ENCODE peak calls at places on chromosomes 5 and 9, in five cellular contexts. K is NCI-H146, X is mesendoderm, F is NCI-H2081, J is small intestine. T is an unnamed sample.
A peak's percentile ranks its signal among the peaks of the same experiment; 100 is the strongest.

GRCh38 chr5:15929616-15930303 is 249.8 kb downstream of the MARCHF11 start:
- DNase-seq in K (no peak), F (no peak), J (no peak), X (peak; percentile 55), T (no peak)

GRCh38 chr9:122016789-122017188 is 76.3 kb downstream of the TTLL11 start:
- DNase-seq in X (no peak), J (no peak), K (no peak), F (no peak), T (no peak)

GRCh38 chr5:119389288-119390065 is 33.7 kb downstream of the TNFAIP8 start:
- DNase-seq in K (no peak), J (no peak), X (no peak), F (no peak), T (no peak)

GRCh38 chr5:155943516-155944407 is 383.2 kb upstream of the SGCD start:
- DNase-seq in X (peak; percentile 71), J (peak; percentile 59), K (peak; percentile 0), F (peak; percentile 85), T (peak; percentile 60)

GRCh38 chr9:127360829-127361228 is 36.1 kb upstream of the SLC2A8 start:
- DNase-seq in J (peak; percentile 9), F (no peak), X (peak; percentile 89), K (no peak), T (peak; percentile 65)

GRCh38 chr9:128550770-128551651 is 1.4 kb upstream of the SPTAN1 start:
- DNase-seq in F (no peak), K (no peak), J (no peak), X (peak; percentile 51), T (peak; percentile 25)

GRCh38 chr5:50667079-50667652 is 729 bp downstream of the PARP8 start:
- DNase-seq in J (peak; percentile 43), F (peak; percentile 43), X (peak; percentile 77), K (peak; percentile 73), T (peak; percentile 66)

GRCh38 chr5:154755361-154756202 is at the start of gene LARP1:
- DNase-seq in K (peak; percentile 64), F (peak; percentile 38), J (peak; percentile 39), X (peak; percentile 57), T (no peak)

GRCh38 chr5:81544351-81545001 is 150.5 kb upstream of the ACOT12 start:
- DNase-seq in X (no peak), K (no peak), F (no peak), J (peak; percentile 31), T (no peak)

GRCh38 chr9:98993570-98993945 is 49.9 kb downstream of the COL15A1 start:
- DNase-seq in F (no peak), K (no peak), X (no peak), J (peak; percentile 12), T (no peak)

GRCh38 chr9:108673386-108673785 is 182.4 kb downstream of the ACTL7B start:
- DNase-seq in K (no peak), F (no peak), J (no peak), X (no peak), T (no peak)

GRCh38 chr9:2570615-2571479 is 50.7 kb upstream of the VLDLR start:
- DNase-seq in K (peak; percentile 96), J (peak; percentile 82), X (peak; percentile 19), F (peak; percentile 85), T (no peak)

GRCh38 chr9:94630833-94631232 is 8.5 kb downstream of the FBP1 start:
- DNase-seq in X (no peak), J (peak; percentile 66), K (no peak), F (no peak), T (no peak)

GRCh38 chr5:77852068-77852513 is 76.0 kb upstream of the TBCA start:
- DNase-seq in J (no peak), X (no peak), K (no peak), F (no peak), T (no peak)

GRCh38 chr5:36844305-36844704 is 32.3 kb upstream of the NIPBL start:
- DNase-seq in X (no peak), J (no peak), K (no peak), F (no peak), T (no peak)

GRCh38 chr5:107529618-107530017 is 141.1 kb downstream of the EFNA5 start:
- DNase-seq in X (no peak), J (no peak), F (no peak), K (no peak), T (no peak)

GRCh38 chr5:11903614-11904269 is 504 bp downstream of the CTNND2 start:
- DNase-seq in X (peak; percentile 69), K (peak; percentile 60), J (no peak), F (peak; percentile 89), T (peak; percentile 61)

GRCh38 chr5:139651863-139652787 is 4.0 kb downstream of the CXXC5 start:
- DNase-seq in J (peak; percentile 47), X (no peak), F (peak; percentile 8), K (no peak), T (peak; percentile 92)

GRCh38 chr9:111949919-111950318 is 53.3 kb downstream of the UGCG start:
- DNase-seq in K (no peak), X (no peak), J (no peak), F (no peak), T (no peak)

GRCh38 chr5:102678267-102679058 is 76.6 kb upstream of the PAM start:
- DNase-seq in K (no peak), J (no peak), X (no peak), F (no peak), T (no peak)

GRCh38 chr9:2764371-2764770 is 47.1 kb downstream of the KCNV2 start:
- DNase-seq in J (peak; percentile 8), X (no peak), F (no peak), K (no peak), T (no peak)

GRCh38 chr5:16909464-16909863 is 26.6 kb downstream of the MYO10 start:
- DNase-seq in J (no peak), K (no peak), X (no peak), F (no peak), T (no peak)

GRCh38 chr5:98341711-98342042 is 431.8 kb upstream of the RGMB start:
- DNase-seq in J (no peak), X (no peak), F (no peak), K (no peak), T (no peak)

GRCh38 chr9:112239708-112240107 is 64.6 kb upstream of the SUSD1 start:
- DNase-seq in F (no peak), K (no peak), X (no peak), J (no peak), T (no peak)